ENCODE peak calls at places on chromosome 1, in ten cellular contexts. One of them, this sample, is unnamed.
A peak's percentile ranks its signal among the peaks of the same experiment; 100 is the strongest.

GRCh38 chr1:178341218-178341956 is 155.4 kb downstream of the CLEC20A start:
- DNase-seq in ovary: peak; percentile 15
- DNase-seq in pancreas: no peak
- DNase-seq in esophagus squamous epithelium: no peak
- DNase-seq in keratinocyte: peak; percentile 26
- DNase-seq in heart right ventricle: peak; percentile 28
- DNase-seq in GM06990: no peak
- DNase-seq in fibroblast of lung: peak; percentile 69
- DNase-seq in A549: peak; percentile 48
- DNase-seq in astrocyte: peak; percentile 91
- DNase-seq in this sample: peak; percentile 81

GRCh38 chr1:89945852-89946476 is 48.9 kb upstream of the ZNF326 start:
- DNase-seq in ovary: no peak
- DNase-seq in pancreas: no peak
- DNase-seq in esophagus squamous epithelium: no peak
- DNase-seq in keratinocyte: no peak
- DNase-seq in heart right ventricle: no peak
- DNase-seq in GM06990: peak; percentile 63
- DNase-seq in fibroblast of lung: no peak
- DNase-seq in A549: no peak
- DNase-seq in astrocyte: peak; percentile 67
- DNase-seq in this sample: no peak

GRCh38 chr1:28115267-28115666 is 26.9 kb upstream of the EYA3 start:
- DNase-seq in ovary: no peak
- DNase-seq in pancreas: no peak
- DNase-seq in esophagus squamous epithelium: no peak
- DNase-seq in keratinocyte: no peak
- DNase-seq in heart right ventricle: no peak
- DNase-seq in GM06990: peak; percentile 53
- DNase-seq in fibroblast of lung: peak; percentile 30
- DNase-seq in A549: no peak
- DNase-seq in astrocyte: peak; percentile 41
- DNase-seq in this sample: no peak

GRCh38 chr1:232628335-232629214 is 1.4 kb downstream of the SIPA1L2 start:
- DNase-seq in ovary: no peak
- DNase-seq in pancreas: no peak
- DNase-seq in esophagus squamous epithelium: no peak
- DNase-seq in keratinocyte: no peak
- DNase-seq in heart right ventricle: no peak
- DNase-seq in GM06990: no peak
- DNase-seq in fibroblast of lung: peak; percentile 75
- DNase-seq in A549: peak; percentile 45
- DNase-seq in astrocyte: peak; percentile 44
- DNase-seq in this sample: no peak

GRCh38 chr1:47644216-47644581 is 206.4 kb downstream of the FOXD2 start:
- DNase-seq in ovary: no peak
- DNase-seq in pancreas: no peak
- DNase-seq in esophagus squamous epithelium: no peak
- DNase-seq in keratinocyte: no peak
- DNase-seq in heart right ventricle: no peak
- DNase-seq in GM06990: no peak
- DNase-seq in fibroblast of lung: peak; percentile 27
- DNase-seq in A549: no peak
- DNase-seq in astrocyte: no peak
- DNase-seq in this sample: no peak

GRCh38 chr1:63920154-63921117 is 146.6 kb downstream of the ROR1 start:
- DNase-seq in ovary: no peak
- DNase-seq in pancreas: no peak
- DNase-seq in esophagus squamous epithelium: no peak
- DNase-seq in keratinocyte: peak; percentile 66
- DNase-seq in heart right ventricle: no peak
- DNase-seq in GM06990: no peak
- DNase-seq in fibroblast of lung: peak; percentile 77
- DNase-seq in A549: peak; percentile 80
- DNase-seq in astrocyte: peak; percentile 99
- DNase-seq in this sample: no peak

GRCh38 chr1:161885013-161885412 is 118.9 kb downstream of the ATF6 start:
- DNase-seq in ovary: no peak
- DNase-seq in pancreas: no peak
- DNase-seq in esophagus squamous epithelium: no peak
- DNase-seq in keratinocyte: no peak
- DNase-seq in heart right ventricle: no peak
- DNase-seq in GM06990: no peak
- DNase-seq in fibroblast of lung: peak; percentile 99
- DNase-seq in A549: peak; percentile 53
- DNase-seq in astrocyte: peak; percentile 88
- DNase-seq in this sample: no peak

GRCh38 chr1:198669023-198669698 is 30.3 kb downstream of the PTPRC start:
- DNase-seq in ovary: no peak
- DNase-seq in pancreas: no peak
- DNase-seq in esophagus squamous epithelium: no peak
- DNase-seq in keratinocyte: peak; percentile 83
- DNase-seq in heart right ventricle: no peak
- DNase-seq in GM06990: peak; percentile 53
- DNase-seq in fibroblast of lung: peak; percentile 90
- DNase-seq in A549: peak; percentile 73
- DNase-seq in astrocyte: peak; percentile 98
- DNase-seq in this sample: no peak

GRCh38 chr1:212139526-212140137 is 104.1 kb downstream of the DTL start:
- DNase-seq in ovary: no peak
- DNase-seq in pancreas: no peak
- DNase-seq in esophagus squamous epithelium: no peak
- DNase-seq in keratinocyte: no peak
- DNase-seq in heart right ventricle: peak; percentile 31
- DNase-seq in GM06990: no peak
- DNase-seq in fibroblast of lung: no peak
- DNase-seq in A549: no peak
- DNase-seq in astrocyte: no peak
- DNase-seq in this sample: no peak

GRCh38 chr1:212137854-212138253 is 102.3 kb downstream of the DTL start:
- DNase-seq in ovary: no peak
- DNase-seq in pancreas: no peak
- DNase-seq in esophagus squamous epithelium: no peak
- DNase-seq in keratinocyte: no peak
- DNase-seq in heart right ventricle: no peak
- DNase-seq in GM06990: no peak
- DNase-seq in fibroblast of lung: no peak
- DNase-seq in A549: no peak
- DNase-seq in astrocyte: no peak
- DNase-seq in this sample: no peak

GRCh38 chr1:212135166-212135565 is 99.6 kb downstream of the DTL start:
- DNase-seq in ovary: no peak
- DNase-seq in pancreas: no peak
- DNase-seq in esophagus squamous epithelium: no peak
- DNase-seq in keratinocyte: no peak
- DNase-seq in heart right ventricle: no peak
- DNase-seq in GM06990: no peak
- DNase-seq in fibroblast of lung: no peak
- DNase-seq in A549: no peak
- DNase-seq in astrocyte: no peak
- DNase-seq in this sample: no peak

GRCh38 chr1:212141404-212141803 is 105.9 kb downstream of the DTL start:
- DNase-seq in ovary: no peak
- DNase-seq in pancreas: no peak
- DNase-seq in esophagus squamous epithelium: no peak
- DNase-seq in keratinocyte: peak; percentile 77
- DNase-seq in heart right ventricle: no peak
- DNase-seq in GM06990: no peak
- DNase-seq in fibroblast of lung: peak; percentile 41
- DNase-seq in A549: no peak
- DNase-seq in astrocyte: no peak
- DNase-seq in this sample: no peak

GRCh38 chr1:212138441-212138840 is 102.9 kb downstream of the DTL start:
- DNase-seq in ovary: no peak
- DNase-seq in pancreas: no peak
- DNase-seq in esophagus squamous epithelium: no peak
- DNase-seq in keratinocyte: no peak
- DNase-seq in heart right ventricle: no peak
- DNase-seq in GM06990: no peak
- DNase-seq in fibroblast of lung: no peak
- DNase-seq in A549: no peak
- DNase-seq in astrocyte: no peak
- DNase-seq in this sample: no peak
- TF ChIP-seq CTCF in ovary: no peak
- TF ChIP-seq CTCF in pancreas: no peak
- TF ChIP-seq CTCF in esophagus squamous epithelium: no peak
- TF ChIP-seq CTCF in keratinocyte: no peak
- TF ChIP-seq CTCF in heart right ventricle: peak; percentile 39
- TF ChIP-seq CTCF in GM06990: no peak
- TF ChIP-seq CTCF in fibroblast of lung: no peak
- TF ChIP-seq CTCF in A549: no peak
- TF ChIP-seq CTCF in astrocyte: no peak
- TF ChIP-seq CTCF in this sample: no peak

GRCh38 chr1:100832676-100833469 is 61.8 kb downstream of the EXTL2 start:
- DNase-seq in ovary: no peak
- DNase-seq in pancreas: no peak
- DNase-seq in esophagus squamous epithelium: no peak
- DNase-seq in keratinocyte: no peak
- DNase-seq in heart right ventricle: no peak
- DNase-seq in GM06990: no peak
- DNase-seq in fibroblast of lung: no peak
- DNase-seq in A549: no peak
- DNase-seq in astrocyte: no peak
- DNase-seq in this sample: no peak

GRCh38 chr1:100835866-100836842 is 58.5 kb downstream of the EXTL2 start:
- DNase-seq in ovary: no peak
- DNase-seq in pancreas: no peak
- DNase-seq in esophagus squamous epithelium: no peak
- DNase-seq in keratinocyte: peak; percentile 69
- DNase-seq in heart right ventricle: no peak
- DNase-seq in GM06990: no peak
- DNase-seq in fibroblast of lung: no peak
- DNase-seq in A549: no peak
- DNase-seq in astrocyte: no peak
- DNase-seq in this sample: no peak

DNA sequence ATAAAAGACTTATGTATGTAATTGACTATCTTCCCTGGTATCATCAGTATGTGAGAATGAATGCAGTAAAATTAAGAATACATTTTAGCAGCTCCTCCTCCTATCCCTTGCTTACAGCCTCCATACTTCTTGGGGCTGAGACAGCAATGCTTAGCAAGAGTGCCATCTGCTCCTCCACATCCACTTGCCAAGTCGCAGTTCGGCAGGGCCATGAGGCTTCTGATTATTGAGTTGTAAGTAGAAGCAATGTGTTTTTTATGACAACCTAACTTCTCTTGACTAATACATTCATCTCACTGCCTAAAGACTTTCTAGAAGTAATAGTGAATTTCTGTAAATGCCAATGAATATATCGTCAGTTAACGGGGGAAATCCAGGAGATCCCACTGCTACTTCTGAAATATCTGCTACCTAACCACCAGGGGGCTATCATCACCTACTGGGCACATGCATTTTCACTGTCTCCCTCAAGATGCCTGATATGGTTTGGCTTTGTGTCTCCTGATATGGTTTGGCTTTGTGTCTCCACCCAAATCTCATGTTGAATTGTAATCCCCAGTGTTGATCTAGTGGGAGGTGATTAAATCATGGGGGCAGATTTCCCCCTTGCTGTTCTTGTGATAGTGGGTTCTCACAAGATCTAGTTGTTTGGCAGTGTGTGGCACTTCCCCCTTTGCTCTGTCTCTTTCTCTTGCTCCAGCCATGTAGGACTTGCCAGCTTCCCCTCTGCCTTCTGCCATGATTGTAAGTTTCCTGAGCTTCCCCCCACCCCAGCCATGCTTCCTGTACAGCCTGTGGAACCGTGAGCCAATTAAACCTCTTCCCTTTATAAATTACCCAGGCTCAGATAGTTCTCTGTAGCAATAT is 59.6 kb downstream of the EXTL2 start:
- DNase-seq in ovary: no peak
- DNase-seq in pancreas: no peak
- DNase-seq in esophagus squamous epithelium: no peak
- DNase-seq in keratinocyte: no peak
- DNase-seq in heart right ventricle: no peak
- DNase-seq in GM06990: no peak
- DNase-seq in fibroblast of lung: peak; percentile 17
- DNase-seq in A549: peak; percentile 21
- DNase-seq in astrocyte: no peak
- DNase-seq in this sample: no peak
- TF ChIP-seq CTCF in ovary: no peak
- TF ChIP-seq CTCF in pancreas: no peak
- TF ChIP-seq CTCF in esophagus squamous epithelium: peak; percentile 32
- TF ChIP-seq CTCF in keratinocyte: peak; percentile 26
- TF ChIP-seq CTCF in heart right ventricle: peak; percentile 27
- TF ChIP-seq CTCF in GM06990: peak; percentile 67
- TF ChIP-seq CTCF in fibroblast of lung: peak; percentile 18
- TF ChIP-seq CTCF in A549: peak; percentile 6
- TF ChIP-seq CTCF in astrocyte: peak; percentile 37
- TF ChIP-seq CTCF in this sample: no peak

GRCh38 chr1:106325600-106325999 is 730.9 kb upstream of the PRMT6 start:
- DNase-seq in ovary: no peak
- DNase-seq in pancreas: no peak
- DNase-seq in esophagus squamous epithelium: no peak
- DNase-seq in keratinocyte: no peak
- DNase-seq in heart right ventricle: no peak
- DNase-seq in GM06990: no peak
- DNase-seq in fibroblast of lung: no peak
- DNase-seq in A549: no peak
- DNase-seq in astrocyte: no peak
- DNase-seq in this sample: no peak
- TF ChIP-seq CTCF in ovary: no peak
- TF ChIP-seq CTCF in pancreas: no peak
- TF ChIP-seq CTCF in esophagus squamous epithelium: no peak
- TF ChIP-seq CTCF in keratinocyte: no peak
- TF ChIP-seq CTCF in heart right ventricle: no peak
- TF ChIP-seq CTCF in GM06990: no peak
- TF ChIP-seq CTCF in fibroblast of lung: no peak
- TF ChIP-seq CTCF in A549: no peak
- TF ChIP-seq CTCF in astrocyte: no peak
- TF ChIP-seq CTCF in this sample: no peak

GRCh38 chr1:81371864-81372263 is 428.9 kb upstream of the ADGRL2 start:
- DNase-seq in ovary: no peak
- DNase-seq in pancreas: no peak
- DNase-seq in esophagus squamous epithelium: no peak
- DNase-seq in keratinocyte: no peak
- DNase-seq in heart right ventricle: no peak
- DNase-seq in GM06990: no peak
- DNase-seq in fibroblast of lung: no peak
- DNase-seq in A549: no peak
- DNase-seq in astrocyte: no peak
- DNase-seq in this sample: no peak

GRCh38 chr1:81374481-81374880 is 426.3 kb upstream of the ADGRL2 start:
- DNase-seq in ovary: no peak
- DNase-seq in pancreas: no peak
- DNase-seq in esophagus squamous epithelium: no peak
- DNase-seq in keratinocyte: no peak
- DNase-seq in heart right ventricle: no peak
- DNase-seq in GM06990: no peak
- DNase-seq in fibroblast of lung: no peak
- DNase-seq in A549: no peak
- DNase-seq in astrocyte: no peak
- DNase-seq in this sample: no peak

GRCh38 chr1:81379430-81379829 is 421.3 kb upstream of the ADGRL2 start:
- DNase-seq in ovary: no peak
- DNase-seq in pancreas: no peak
- DNase-seq in esophagus squamous epithelium: no peak
- DNase-seq in keratinocyte: no peak
- DNase-seq in heart right ventricle: no peak
- DNase-seq in GM06990: peak; percentile 3
- DNase-seq in fibroblast of lung: no peak
- DNase-seq in A549: no peak
- DNase-seq in astrocyte: no peak
- DNase-seq in this sample: no peak

GRCh38 chr1:81375884-81376548 is 424.7 kb upstream of the ADGRL2 start:
- DNase-seq in ovary: no peak
- DNase-seq in pancreas: no peak
- DNase-seq in esophagus squamous epithelium: no peak
- DNase-seq in keratinocyte: no peak
- DNase-seq in heart right ventricle: no peak
- DNase-seq in GM06990: no peak
- DNase-seq in fibroblast of lung: no peak
- DNase-seq in A549: no peak
- DNase-seq in astrocyte: no peak
- DNase-seq in this sample: no peak

DNA sequence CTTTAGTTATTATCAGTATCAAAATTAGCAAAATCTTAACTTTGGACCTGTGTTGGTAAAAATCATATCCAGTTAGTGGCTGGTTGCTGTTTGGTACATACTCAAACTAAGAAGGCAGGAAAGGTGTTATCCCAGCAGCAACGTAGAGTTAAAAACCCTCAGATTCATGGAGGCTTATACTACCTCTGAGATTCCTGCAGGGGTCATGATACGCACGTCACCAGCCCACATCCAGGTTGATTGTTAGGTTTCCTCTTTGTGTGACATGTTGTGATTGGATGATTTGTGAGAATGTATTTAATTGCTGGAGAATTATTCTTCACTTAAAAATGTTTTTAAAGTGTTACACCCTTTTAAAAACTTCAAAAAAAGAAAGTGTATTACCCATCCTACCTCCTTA is 423.3 kb upstream of the ADGRL2 start:
- DNase-seq in ovary: no peak
- DNase-seq in pancreas: no peak
- DNase-seq in esophagus squamous epithelium: no peak
- DNase-seq in keratinocyte: no peak
- DNase-seq in heart right ventricle: no peak
- DNase-seq in GM06990: no peak
- DNase-seq in fibroblast of lung: no peak
- DNase-seq in A549: no peak
- DNase-seq in astrocyte: no peak
- DNase-seq in this sample: no peak
- TF ChIP-seq CTCF in ovary: no peak
- TF ChIP-seq CTCF in pancreas: no peak
- TF ChIP-seq CTCF in esophagus squamous epithelium: no peak
- TF ChIP-seq CTCF in keratinocyte: no peak
- TF ChIP-seq CTCF in heart right ventricle: peak; percentile 30
- TF ChIP-seq CTCF in GM06990: no peak
- TF ChIP-seq CTCF in fibroblast of lung: no peak
- TF ChIP-seq CTCF in A549: no peak
- TF ChIP-seq CTCF in astrocyte: no peak
- TF ChIP-seq CTCF in this sample: no peak